ENCODE peak calls at places on chromosomes 4 and X, in nine cellular contexts. T is CD8-positive, alpha-beta T cell; I is astrocyte; B is AG10803; W is Caco-2; L is AG09309; C is MM.1S; D is heart left ventricle; M is heart right ventricle. O is an unnamed sample.

GRCh38 chr4:2247128-2248043 is 5.5 kb upstream of the HAUS3 start:
- DNase-seq in T (peak), I (no peak), B (no peak), W (no peak), L (no peak), C (no peak), D (no peak), M (peak), O (no peak)

GRCh38 chr4:1752284-1753041 is 31.1 kb downstream of the TACC3 start:
- DNase-seq in T (no peak), I (no peak), B (no peak), W (no peak), L (no peak), C (no peak), D (no peak), M (no peak), O (peak)

GRCh38 chr4:120692964-120693363 is 229.6 kb downstream of the PRDM5 start:
- DNase-seq in T (no peak), I (peak), B (peak), W (peak), L (peak), C (no peak), D (no peak), M (no peak), O (peak)

GRCh38 chrX:149570668-149571067 is 16.6 kb downstream of the MAGEA9B start:
- DNase-seq in T (no peak), I (peak), B (peak), W (no peak), L (peak), C (no peak), D (no peak), M (no peak), O (peak)

GRCh38 chrX:148593146-148593545 is 92.7 kb downstream of the AFF2 start:
- DNase-seq in T (no peak), I (no peak), B (no peak), W (no peak), L (no peak), C (no peak), D (no peak), M (no peak), O (no peak)

GRCh38 chr4:24564488-24564887 is 19.9 kb downstream of the DHX15 start:
- DNase-seq in T (no peak), I (no peak), B (peak), W (no peak), L (no peak), C (no peak), D (no peak), M (no peak), O (peak)

GRCh38 chr4:140426610-140427103 is 791 bp downstream of the CLGN start:
- DNase-seq in T (no peak), I (no peak), B (no peak), W (no peak), L (no peak), C (peak), D (peak), M (peak), O (no peak)

GRCh38 chr4:161010227-161010626 is 1153.6 kb downstream of the FSTL5 start:
- DNase-seq in T (no peak), I (no peak), B (no peak), W (no peak), L (no peak), C (no peak), D (no peak), M (no peak), O (no peak)

GRCh38 chrX:113929004-113929403 is 654.9 kb upstream of the HTR2C start:
- DNase-seq in T (no peak), I (peak), B (peak), W (peak), L (peak), C (peak), D (no peak), M (no peak), O (peak)

GRCh38 chr4:140611854-140612253 is 43.1 kb upstream of the UCP1 start:
- DNase-seq in T (no peak), I (no peak), B (no peak), W (no peak), L (no peak), C (peak), D (no peak), M (no peak), O (no peak)

GRCh38 chr4:77818667-77819408 is at the start of gene CNOT6L:
- DNase-seq in T (peak), I (peak), B (peak), W (peak), L (peak), C (peak), D (peak), M (peak), O (peak)

GRCh38 chr4:53682196-53682595 is 90.9 kb upstream of the LNX1 start:
- DNase-seq in T (no peak), I (peak), B (peak), W (no peak), L (peak), C (no peak), D (no peak), M (no peak), O (peak)

GRCh38 chr4:189096717-189097116 is 844.0 kb upstream of the FRG1 start:
- DNase-seq in T (no peak), I (no peak), B (no peak), W (no peak), L (no peak), C (no peak), D (no peak), M (no peak), O (no peak)
- TF ChIP-seq CTCF in T (no peak), I (no peak), B (no peak), W (no peak), L (no peak), C (no peak), D (no peak), M (no peak), O (peak)

DNA sequence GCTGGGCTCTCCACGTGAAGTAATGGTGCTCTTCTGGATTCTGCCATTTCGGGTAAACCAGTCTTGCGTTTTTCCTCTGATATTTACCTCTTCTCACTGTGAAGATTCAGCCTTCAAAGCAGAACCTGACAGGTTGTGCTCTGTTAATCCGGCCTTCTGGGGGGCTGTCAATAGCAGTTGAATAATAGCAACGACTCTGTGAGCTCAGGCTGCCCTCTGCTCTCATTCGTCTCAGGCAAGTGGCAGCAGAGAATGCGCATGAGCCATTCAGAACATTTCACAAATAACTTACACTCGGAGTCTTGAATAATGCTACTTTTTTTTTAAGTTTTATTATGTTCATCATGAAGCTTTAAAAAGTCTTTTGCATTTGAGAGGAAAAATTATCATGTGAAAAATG is 354.1 kb upstream of the FAT1 start:
- DNase-seq in T (no peak), I (no peak), B (no peak), W (no peak), L (no peak), C (no peak), D (no peak), M (no peak), O (no peak)
- H3K4me3 ChIP-seq in T (no peak), I (no peak), B (no peak), W (no peak), L (no peak), C (no peak), D (no peak), M (no peak), O (no peak)

GRCh38 chr4:38873290-38873949 is 5.8 kb downstream of the FAM114A1 start:
- DNase-seq in T (no peak), I (no peak), B (no peak), W (no peak), L (no peak), C (no peak), D (no peak), M (no peak), O (no peak)
- TF ChIP-seq CTCF in T (no peak), I (no peak), B (no peak), W (no peak), L (no peak), C (peak), D (no peak), M (no peak), O (peak)

GRCh38 chr4:162661913-162662312 is 498.1 kb upstream of the FSTL5 start:
- DNase-seq in T (no peak), I (no peak), B (no peak), W (no peak), L (no peak), C (no peak), D (no peak), M (no peak), O (no peak)

DNA sequence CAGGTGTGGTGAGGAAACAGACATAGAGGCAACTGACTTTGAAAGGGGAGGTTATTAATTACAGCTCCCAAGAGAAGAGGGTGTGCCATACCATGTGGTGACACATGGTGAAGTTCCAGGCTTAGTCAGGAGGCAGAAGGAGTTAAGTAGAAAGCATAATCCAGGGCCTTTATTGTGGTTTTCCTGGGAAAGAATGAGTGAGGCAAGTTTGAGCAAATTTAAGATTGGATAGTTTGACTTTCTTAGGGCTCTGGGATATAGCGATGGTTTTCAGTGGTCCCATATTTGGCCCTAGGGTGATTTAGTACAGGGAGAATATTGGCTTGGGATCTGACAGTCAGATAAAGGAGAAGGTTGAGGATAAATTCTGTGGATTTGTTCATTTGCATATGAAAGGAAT is 495.9 kb upstream of the FSTL5 start:
- DNase-seq in T (no peak), I (peak), B (no peak), W (no peak), L (no peak), C (no peak), D (no peak), M (no peak), O (no peak)
- H3K4me3 ChIP-seq in T (no peak), I (no peak), B (no peak), W (no peak), L (no peak), C (no peak), D (no peak), M (no peak), O (no peak)

GRCh38 chrX:110146521-110146920 is 143.6 kb downstream of the TMEM164 start:
- DNase-seq in T (no peak), I (no peak), B (peak), W (peak), L (no peak), C (peak), D (peak), M (no peak), O (peak)
- TF ChIP-seq CTCF in T (no peak), I (peak), B (peak), W (peak), L (peak), C (peak), D (peak), M (peak), O (peak)

GRCh38 chr4:168835880-168836454 is 174.1 kb downstream of the CBR4 start:
- DNase-seq in T (no peak), I (no peak), B (no peak), W (no peak), L (no peak), C (no peak), D (no peak), M (no peak), O (no peak)
- H3K4me3 ChIP-seq in T (no peak), I (no peak), B (no peak), W (no peak), L (no peak), C (no peak), D (peak), M (no peak), O (no peak)

DNA sequence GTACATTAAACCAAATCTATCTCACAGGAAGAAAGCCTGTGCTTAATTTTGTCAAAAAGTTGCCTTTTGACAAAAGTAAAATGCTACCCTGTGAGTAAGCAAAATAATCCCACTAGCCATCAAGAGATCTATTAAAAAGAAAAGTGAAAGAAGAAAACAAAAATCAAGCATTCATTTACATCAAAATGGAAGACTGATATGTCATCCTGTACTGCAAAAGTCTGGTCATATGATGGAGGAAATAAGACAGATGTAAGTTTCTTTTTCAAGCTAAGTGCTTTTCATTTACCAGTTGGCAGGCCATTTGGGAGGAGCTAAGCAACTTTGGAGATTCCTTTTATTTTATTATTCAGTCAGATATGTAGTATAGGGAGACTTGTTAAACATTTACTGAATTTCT is 387.4 kb downstream of the SPOCK3 start:
- DNase-seq in T (no peak), I (no peak), B (no peak), W (no peak), L (no peak), C (peak), D (no peak), M (no peak), O (no peak)
- TF ChIP-seq CTCF in T (no peak), I (no peak), B (no peak), W (no peak), L (no peak), C (no peak), D (no peak), M (no peak), O (no peak)

GRCh38 chrX:108439961-108440696 is 491 bp downstream of the COL4A5 start:
- DNase-seq in T (no peak), I (no peak), B (peak), W (peak), L (no peak), C (no peak), D (no peak), M (peak), O (no peak)

GRCh38 chrX:108443065-108443464 is 3.4 kb downstream of the COL4A5 start:
- DNase-seq in T (no peak), I (no peak), B (no peak), W (no peak), L (no peak), C (no peak), D (no peak), M (no peak), O (peak)

GRCh38 chrX:108437354-108437753 is 868 bp downstream of the COL4A6 start:
- DNase-seq in T (no peak), I (no peak), B (no peak), W (no peak), L (no peak), C (no peak), D (no peak), M (no peak), O (no peak)

GRCh38 chrX:108437789-108438623 is at the start of gene COL4A6:
- DNase-seq in T (no peak), I (no peak), B (no peak), W (peak), L (no peak), C (no peak), D (no peak), M (peak), O (no peak)

DNA sequence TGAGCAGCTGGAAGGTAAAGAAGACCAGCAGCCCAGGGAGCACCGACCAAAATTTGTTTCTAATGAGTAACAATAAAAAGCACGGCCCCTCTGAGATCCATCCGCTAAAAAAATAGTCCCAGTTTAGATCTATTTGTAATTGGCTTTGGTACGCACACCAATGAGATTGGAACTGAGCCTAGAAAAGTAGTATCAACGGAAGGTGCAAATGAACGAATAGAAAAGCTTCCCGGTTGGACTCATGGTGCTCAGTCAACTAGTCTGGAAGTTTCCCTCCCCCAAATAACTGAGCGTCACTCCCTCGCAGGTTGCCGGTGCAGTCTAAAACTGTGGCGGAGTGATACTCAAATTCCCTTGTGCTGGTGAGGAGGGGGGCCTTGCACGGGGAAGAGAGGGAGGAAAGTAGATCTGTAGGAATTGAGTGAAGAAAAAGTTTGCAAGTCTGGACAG is at the start of gene COL4A5:
- DNase-seq in T (no peak), I (peak), B (peak), W (peak), L (no peak), C (peak), D (peak), M (peak), O (peak)
- H3K4me3 ChIP-seq in T (no peak), I (peak), B (peak), W (peak), L (peak), C (peak), D (peak), M (peak), O (peak)